ENCODE peak calls at places on chromosomes 1 and 21, in five cellular contexts. H is K562, K is HepG2, B is H1, V is GM12878. R is an unnamed sample.

GRCh38 chr1:166086113-166086908 is 80.5 kb downstream of the FAM78B start:
- DNase-seq in K (peak), B (no peak), V (peak), H (no peak), R (no peak)

GRCh38 chr1:59007820-59008598 is 224.2 kb upstream of the JUN start:
- DNase-seq in V (no peak), B (no peak), H (no peak), K (no peak), R (no peak)

GRCh38 chr1:213561870-213562269 is 425.9 kb upstream of the PROX1 start:
- DNase-seq in H (no peak), V (no peak), B (no peak), K (no peak), R (no peak)

GRCh38 chr1:30919025-30919881 is 10.7 kb upstream of the SDC3 start:
- DNase-seq in V (no peak), B (no peak), H (peak), K (no peak), R (no peak)

GRCh38 chr21:43361493-43362296 is 65.2 kb downstream of the SIK1 start:
- DNase-seq in B (no peak), K (no peak), V (peak), H (no peak), R (no peak)

GRCh38 chr1:54218883-54219687 is 19.1 kb downstream of the MRPL37 start:
- DNase-seq in B (no peak), K (no peak), H (no peak), V (no peak), R (no peak)

GRCh38 chr1:202107801-202108731 is 14.7 kb upstream of the GPR37L1 start:
- DNase-seq in K (no peak), V (no peak), H (peak), B (no peak), R (no peak)

GRCh38 chr1:179178965-179179364 is 50.5 kb downstream of the ABL2 start:
- DNase-seq in K (no peak), H (no peak), V (no peak), B (no peak), R (no peak)

GRCh38 chr21:42133131-42133530 is 62.0 kb downstream of the UMODL1 start:
- DNase-seq in V (no peak), H (no peak), B (no peak), K (no peak), R (no peak)

GRCh38 chr1:10867914-10868598 is 71.6 kb upstream of the CASZ1 start:
- DNase-seq in V (no peak), K (no peak), B (no peak), H (no peak), R (no peak)

DNA sequence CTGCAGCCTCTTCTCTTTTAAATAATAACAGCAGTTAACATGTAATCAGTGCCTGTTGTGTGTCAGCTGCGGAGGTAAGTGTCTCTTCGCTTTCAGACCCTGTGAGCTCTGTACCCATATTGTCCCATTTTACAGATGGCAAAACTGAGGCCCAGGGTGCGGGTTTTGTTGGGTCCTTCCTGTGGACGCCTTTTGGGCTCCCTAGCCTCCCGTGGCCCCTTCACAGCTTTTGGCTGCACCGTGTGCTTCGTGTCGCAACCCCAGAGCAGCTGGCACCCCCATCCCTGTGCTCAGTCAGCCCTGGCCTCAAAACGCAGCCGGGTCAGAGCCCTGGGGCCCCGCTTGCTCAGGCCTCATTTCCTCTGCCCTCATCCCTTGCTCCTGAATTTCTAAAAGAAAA is 53.8 kb downstream of the TLR5 start:
- DNase-seq in V (no peak), K (no peak), B (no peak), H (no peak), R (no peak)
- TF ChIP-seq SRF in V (no peak), K (no peak), B (no peak), H (no peak), R (no peak)

DNA sequence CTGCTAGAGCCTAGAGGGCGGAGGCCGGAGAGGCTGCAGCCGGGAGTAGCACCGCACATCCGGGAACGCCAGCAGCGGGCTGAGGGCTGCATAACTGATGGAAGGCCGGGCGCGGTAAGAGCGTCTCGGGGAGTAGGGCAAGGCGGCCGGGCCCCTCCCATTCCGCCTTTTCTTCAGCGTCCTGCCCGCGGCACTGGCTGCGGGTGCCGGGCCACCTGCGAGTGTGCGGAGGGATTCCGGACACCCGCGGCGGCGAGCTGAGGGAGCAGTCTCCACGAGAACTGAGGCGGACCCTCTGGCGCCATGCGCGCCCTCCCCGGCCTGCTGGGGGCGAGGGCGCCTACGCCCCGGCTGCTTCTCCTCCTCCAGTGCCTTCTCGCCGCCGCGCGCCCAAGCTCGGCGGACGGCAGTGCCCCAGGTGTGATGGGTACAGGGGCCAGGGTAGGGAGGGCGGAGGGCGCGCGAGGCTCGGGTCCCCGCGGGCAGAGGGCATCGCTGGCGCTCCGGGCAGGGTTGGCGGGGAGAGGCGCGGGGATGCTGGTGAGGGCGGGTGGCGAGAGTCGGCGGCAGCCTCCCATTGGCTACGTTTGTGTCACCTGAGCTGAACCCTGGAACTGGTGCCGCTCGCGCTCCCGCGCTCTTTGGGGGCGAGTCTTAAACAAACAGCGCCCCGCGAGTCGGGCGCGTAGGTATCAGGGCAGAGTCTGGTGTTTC is 334.4 kb downstream of the SRGAP2C start:
- DNase-seq in V (no peak), K (peak), H (peak), B (no peak), R (peak)
- TF ChIP-seq SRF in V (no peak), K (no peak), H (no peak), B (no peak), R (no peak)

DNA sequence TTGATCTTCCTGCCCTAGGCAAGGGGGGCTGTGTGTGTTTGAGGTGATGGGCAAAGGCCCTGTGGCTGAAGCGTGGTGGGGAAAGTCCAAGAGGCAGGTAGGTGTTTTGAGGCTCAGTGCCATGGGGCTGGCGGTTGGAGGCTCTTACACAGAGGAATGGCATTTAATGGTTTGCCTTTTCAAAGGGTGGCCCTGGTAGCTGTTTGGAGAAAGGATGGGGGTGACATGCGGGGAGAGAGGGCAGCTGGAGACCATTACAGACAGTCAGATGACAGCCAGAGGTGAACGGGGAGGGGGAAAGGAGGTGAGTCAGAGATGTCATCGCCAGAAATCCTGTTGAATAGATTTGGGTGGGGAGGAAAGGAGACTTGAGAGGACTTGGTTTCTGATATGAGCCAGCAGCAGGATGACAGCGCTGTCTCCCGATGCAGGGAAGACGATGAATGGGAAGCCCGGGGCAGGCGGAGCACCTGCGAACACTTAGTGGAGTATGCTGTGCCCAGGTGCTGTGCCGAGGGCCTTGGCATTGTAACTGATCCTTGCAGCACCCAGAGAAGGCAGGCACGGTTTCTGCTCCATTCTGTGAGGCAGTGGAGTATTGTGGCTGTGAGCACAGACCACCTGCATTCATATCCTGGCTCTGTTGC is 56.3 kb downstream of the MAN1C1 start:
- DNase-seq in H (no peak), B (no peak), V (no peak), K (no peak), R (no peak)
- TF ChIP-seq SRF in H (no peak), B (no peak), V (no peak), K (no peak), R (no peak)

GRCh38 chr1:209756608-209757445 is 974 bp downstream of the TRAF3IP3 start:
- DNase-seq in V (peak), B (no peak), H (no peak), K (no peak), R (no peak)
- TF ChIP-seq SRF in V (no peak), B (no peak), H (no peak), K (no peak), R (no peak)

GRCh38 chr1:28915036-28915895 is 897 bp downstream of the EPB41 start:
- DNase-seq in H (no peak), V (no peak), K (peak), B (no peak), R (no peak)
- TF ChIP-seq SRF in H (no peak), V (no peak), K (peak), B (no peak), R (no peak)

GRCh38 chr1:115729765-115730164 is 38.7 kb downstream of the CASQ2 start:
- DNase-seq in K (no peak), B (no peak), V (peak), H (no peak), R (no peak)
- TF ChIP-seq SRF in K (no peak), B (no peak), V (no peak), H (no peak), R (no peak)

GRCh38 chr1:243525085-243525487 is 269.2 kb downstream of the SDCCAG8 start:
- DNase-seq in K (peak), B (no peak), V (no peak), H (no peak), R (no peak)
- TF ChIP-seq SRF in K (no peak), B (no peak), V (no peak), H (no peak), R (no peak)

R was measured in HCT116.